ENCODE peak calls at places on chromosome 6, in four cellular contexts. K is GM12891, V is GM12878, C is K562. D is an unnamed sample.

GRCh38 chr6:84688187-84688878 is 76.1 kb downstream of the TBX18 start:
- DNase-seq in K (no peak), C (no peak), V (no peak), D (no peak)

GRCh38 chr6:144482142-144482541 is 197.0 kb downstream of the UTRN start:
- DNase-seq in V (peak), C (peak), K (peak), D (peak)

GRCh38 chr6:1970151-1970561 is 275.2 kb downstream of the GMDS start:
- DNase-seq in C (no peak), K (no peak), V (no peak), D (no peak)

GRCh38 chr6:1382331-1382882 is 7.0 kb upstream of the FOXF2 start:
- DNase-seq in K (no peak), C (no peak), V (no peak), D (no peak)

GRCh38 chr6:109454483-109455160 is 950 bp downstream of the MICAL1 start:
- DNase-seq in C (no peak), V (peak), K (peak), D (peak)

GRCh38 chr6:21151178-21151956 is 442.2 kb upstream of the SOX4 start:
- DNase-seq in V (no peak), C (no peak), K (no peak), D (no peak)

GRCh38 chr6:126625019-126625418 is 285.1 kb downstream of the CENPW start:
- DNase-seq in K (no peak), V (no peak), C (no peak), D (no peak)

GRCh38 chr6:34071884-34072379 is 74.0 kb downstream of the GRM4 start:
- DNase-seq in V (no peak), K (no peak), C (no peak), D (no peak)

GRCh38 chr6:83417880-83418663 is 12.8 kb downstream of the ME1 start:
- DNase-seq in K (no peak), C (peak), V (no peak), D (peak)

GRCh38 chr6:135870722-135871121 is 19.2 kb downstream of the PDE7B start:
- DNase-seq in C (no peak), K (no peak), V (no peak), D (no peak)

GRCh38 chr6:156563710-156564109 is 213.5 kb upstream of the ARID1B start:
- DNase-seq in C (no peak), K (no peak), V (no peak), D (no peak)

GRCh38 chr6:446418-447366 is 55.1 kb downstream of the IRF4 start:
- DNase-seq in V (no peak), K (no peak), C (no peak), D (no peak)

GRCh38 chr6:33877982-33878381 is 74.2 kb upstream of the MLN start:
- DNase-seq in C (no peak), V (no peak), K (no peak), D (no peak)

GRCh38 chr6:14804444-14805210 is 441.2 kb upstream of the JARID2 start:
- DNase-seq in V (no peak), K (no peak), C (peak), D (no peak)

GRCh38 chr6:147345902-147346301 is 141.7 kb downstream of the STXBP5 start:
- DNase-seq in K (no peak), C (no peak), V (no peak), D (no peak)

GRCh38 chr6:157443066-157443800 is 62.2 kb downstream of the ZDHHC14 start:
- DNase-seq in C (no peak), V (peak), K (no peak), D (no peak)

GRCh38 chr6:110573537-110573936 is 97.1 kb upstream of the SLC22A16 start:
- DNase-seq in V (no peak), C (no peak), K (no peak), D (no peak)

GRCh38 chr6:3450888-3451287 is 6.0 kb downstream of the SLC22A23 start:
- DNase-seq in C (no peak), K (no peak), V (no peak), D (no peak)

GRCh38 chr6:28758046-28758817 is 165.6 kb downstream of the TRIM27 start:
- DNase-seq in C (peak), V (no peak), K (no peak), D (no peak)

GRCh38 chr6:158557927-158558326 is 2.0 kb upstream of the TMEM181 start:
- DNase-seq in C (no peak), K (no peak), V (no peak), D (no peak)

GRCh38 chr6:158559895-158560786 is at the start of gene TMEM181:
- DNase-seq in K (peak), C (peak), V (peak), D (peak)

GRCh38 chr6:158558415-158559306 is 1.2 kb upstream of the TMEM181 start:
- DNase-seq in C (no peak), V (no peak), K (no peak), D (no peak)

GRCh38 chr6:158560787-158561246 is 926 bp downstream of the TMEM181 start:
- DNase-seq in K (no peak), V (no peak), C (peak), D (no peak)

GRCh38 chr6:158559338-158559894 is 475 bp upstream of the TMEM181 start:
- DNase-seq in K (no peak), C (no peak), V (no peak), D (no peak)
- TF ChIP-seq POLR2AphosphoS5 in K (no peak), C (no peak), V (no peak), D (no peak)

DNA sequence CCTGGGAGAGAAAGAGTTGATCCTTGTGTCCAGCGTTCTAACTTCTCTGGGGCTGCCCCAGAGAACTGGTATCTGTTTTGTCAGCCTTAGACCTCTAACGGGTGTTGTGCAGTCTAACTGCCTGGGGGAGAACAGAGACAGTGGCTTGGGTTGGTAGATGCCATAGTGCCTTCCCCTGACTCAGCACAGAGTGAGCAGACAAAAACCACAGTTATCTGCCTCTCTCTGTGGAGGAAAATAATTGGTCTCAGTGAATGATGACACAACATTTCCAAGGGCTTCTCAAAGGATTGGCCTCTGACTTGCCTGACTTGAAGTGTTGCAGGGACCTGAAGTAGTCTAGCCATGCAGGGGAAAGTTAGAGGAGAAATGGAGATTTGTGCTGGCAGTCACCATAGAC is 226.2 kb upstream of the MAN1A1 start:
- DNase-seq in K (no peak), V (no peak), C (peak), D (no peak)
- TF ChIP-seq SPI1 in K (no peak), V (no peak), C (no peak), D (no peak)

GRCh38 chr6:32081168-32081624 is 27.9 kb downstream of the TNXB start:
- DNase-seq in K (no peak), C (peak), V (no peak), D (peak)
- TF ChIP-seq POLR2AphosphoS5 in K (no peak), C (no peak), V (no peak), D (no peak)

DNA sequence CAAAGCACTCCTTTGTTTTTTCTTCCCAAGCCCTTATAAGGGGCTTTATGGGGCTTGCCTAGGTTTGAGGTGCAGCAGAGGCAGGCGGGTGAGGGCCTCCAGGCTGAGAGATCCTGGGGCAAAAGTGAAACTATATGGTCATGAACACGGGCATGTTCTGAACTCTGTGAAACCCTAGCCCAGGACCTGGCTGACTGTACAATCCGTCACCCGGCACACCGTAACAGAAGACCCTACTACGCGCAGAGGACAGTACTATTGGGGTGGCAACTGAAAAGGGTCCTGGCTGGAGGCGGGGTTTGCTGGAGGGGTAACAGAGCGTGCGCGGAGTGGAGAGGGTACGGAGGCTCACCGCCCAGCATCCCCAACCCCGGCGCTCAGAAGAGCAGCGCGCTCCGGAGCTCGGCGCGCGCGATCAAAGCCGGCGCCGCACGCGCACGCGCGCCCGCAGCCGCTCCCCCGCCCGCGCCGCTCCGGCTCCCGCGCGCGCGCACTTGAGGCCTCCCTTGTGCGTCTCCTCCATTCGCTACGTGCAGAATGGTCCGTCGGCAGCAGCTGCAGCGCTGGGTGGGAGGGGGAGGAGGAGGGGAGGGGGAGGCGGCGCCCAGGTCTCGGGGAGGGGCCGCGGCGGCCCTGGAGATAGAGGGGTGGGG is 54.2 kb downstream of the MRPL14 start:
- DNase-seq in V (no peak), K (peak), C (peak), D (peak)
- TF ChIP-seq SPI1 in V (no peak), K (no peak), C (no peak), D (no peak)

DNA sequence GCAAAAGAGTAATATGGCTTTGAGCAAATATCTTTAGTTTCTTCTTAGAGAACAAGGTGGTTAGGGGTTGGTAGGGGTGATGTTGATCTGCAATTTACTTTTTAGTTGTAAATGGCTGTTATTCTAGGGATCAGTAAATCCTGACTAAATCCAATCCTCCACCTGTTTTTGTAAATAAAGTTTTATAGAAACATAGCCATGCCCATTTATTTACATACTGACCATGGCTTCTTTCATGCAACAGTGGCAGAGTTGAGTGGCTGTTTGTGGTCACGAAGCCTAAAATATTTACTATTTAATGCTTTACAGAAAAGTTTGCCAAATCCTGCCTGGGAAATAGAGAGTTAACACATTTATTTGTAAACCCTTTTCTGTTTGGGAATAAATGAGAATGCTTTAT is 14.7 kb downstream of the HIVEP1 start:
- DNase-seq in V (no peak), K (no peak), C (no peak), D (no peak)
- TF ChIP-seq POLR2AphosphoS5 in V (no peak), K (no peak), C (no peak), D (no peak)

GRCh38 chr6:163183791-163184190 is 230.7 kb upstream of the QKI start:
- DNase-seq in V (no peak), K (no peak), C (no peak), D (no peak)
- TF ChIP-seq SPI1 in V (no peak), K (no peak), C (no peak), D (no peak)

GRCh38 chr6:142746524-142746923 is 198.5 kb downstream of the HIVEP2 start:
- DNase-seq in V (no peak), C (peak), K (no peak), D (no peak)
- TF ChIP-seq POLR2AphosphoS5 in V (no peak), C (no peak), K (no peak), D (no peak)

GRCh38 chr6:162448294-162448693 is 279.3 kb downstream of the PRKN start:
- DNase-seq in C (no peak), K (no peak), V (no peak), D (no peak)

GRCh38 chr6:162443101-162443500 is 284.5 kb downstream of the PRKN start:
- DNase-seq in K (no peak), C (no peak), V (no peak), D (no peak)

DNA sequence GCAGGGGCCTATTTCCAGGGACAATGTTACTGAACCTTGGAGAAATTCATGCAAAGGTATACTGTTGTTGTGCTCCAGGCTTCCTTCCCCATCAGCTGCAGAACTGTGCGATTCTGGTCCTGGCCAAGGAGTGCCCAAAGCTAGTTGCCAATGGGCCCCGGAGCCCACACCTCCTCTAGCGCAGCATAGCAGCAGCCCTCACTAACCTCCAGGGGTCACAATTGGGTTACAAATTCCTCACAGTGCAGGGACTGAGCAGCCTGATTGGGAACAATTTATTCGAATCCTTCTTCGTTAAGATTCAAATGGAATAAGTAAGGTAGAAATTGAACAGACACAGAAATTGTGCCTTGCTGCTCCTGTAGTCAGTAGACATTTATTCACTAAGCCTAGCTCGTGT is 284.9 kb downstream of the PRKN start:
- DNase-seq in V (no peak), C (peak), K (no peak), D (no peak)
- TF ChIP-seq SPI1 in V (no peak), C (no peak), K (no peak), D (no peak)